ENCODE peak calls at places on chromosome 20, in four cellular contexts. F, H, T and O are unnamed samples. For H3K4me1 and H4K20me1, the result is how much of the 10 kb centered on the place peaks cover.

GRCh38 chr20:51437182-51437923 is 105.2 kb downstream of the NFATC2 start:
- DNase-seq in F (no peak), H (no peak), T (peak), O (no peak)

GRCh38 chr20:58342104-58342945 is 32.8 kb downstream of the RAB22A start:
- DNase-seq in F (no peak), H (no peak), T (no peak), O (no peak)

GRCh38 chr20:51604851-51605250 is 62.3 kb upstream of the NFATC2 start:
- DNase-seq in F (no peak), H (no peak), T (no peak), O (no peak)

GRCh38 chr20:24984963-24985640 is 7.4 kb downstream of the APMAP start:
- DNase-seq in F (no peak), H (no peak), T (no peak), O (no peak)

GRCh38 chr20:16542477-16542876 is 30.8 kb downstream of the KIF16B start:
- DNase-seq in F (no peak), H (no peak), T (no peak), O (no peak)

GRCh38 chr20:49668181-49668877 is 45.3 kb downstream of the B4GALT5 start:
- DNase-seq in F (peak), H (no peak), T (peak), O (no peak)

GRCh38 chr20:13331536-13331935 is 110.5 kb downstream of the ISM1 start:
- DNase-seq in F (no peak), H (peak), T (no peak), O (no peak)

GRCh38 chr20:23497458-23498026 is 6.6 kb downstream of the CST8 start:
- DNase-seq in F (peak), H (no peak), T (no peak), O (no peak)

GRCh38 chr20:9454781-9455180 is 59.6 kb upstream of the LAMP5 start:
- DNase-seq in F (no peak), H (no peak), T (no peak), O (no peak)

GRCh38 chr20:57907131-57908083 is 197.6 kb upstream of the PMEPA1 start:
- DNase-seq in F (no peak), H (no peak), T (peak), O (no peak)

GRCh38 chr20:25293507-25293906 is 45.6 kb downstream of the PYGB start:
- DNase-seq in F (no peak), H (no peak), T (no peak), O (no peak)

GRCh38 chr20:38204936-38205435 is 39.9 kb upstream of the TGM2 start:
- DNase-seq in F (no peak), H (no peak), T (no peak), O (no peak)

GRCh38 chr20:35344354-35344837 is 52.2 kb upstream of the FAM83C start:
- DNase-seq in F (no peak), H (peak), T (peak), O (no peak)

GRCh38 chr20:19928379-19929360 is 88.5 kb upstream of the NAA20 start:
- DNase-seq in F (no peak), H (no peak), T (no peak), O (no peak)

GRCh38 chr20:32019156-32019510 is 8.9 kb downstream of the CCM2L start:
- DNase-seq in F (no peak), H (no peak), T (peak), O (peak)

GRCh38 chr20:50613438-50614169 is 77.7 kb downstream of the RIPOR3 start:
- DNase-seq in F (no peak), H (no peak), T (no peak), O (no peak)

GRCh38 chr20:35443003-35443402 is 5.0 kb upstream of the GDF5 start:
- DNase-seq in F (no peak), H (no peak), T (no peak), O (no peak)

GRCh38 chr20:41480054-41480770 is 113.6 kb upstream of the EMILIN3 start:
- DNase-seq in F (no peak), H (no peak), T (no peak), O (no peak)

GRCh38 chr20:24376523-24377085 is 92.8 kb upstream of the SYNDIG1 start:
- DNase-seq in F (no peak), H (no peak), T (no peak), O (no peak)

GRCh38 chr20:58569211-58570125 is 54.3 kb upstream of the APCDD1L start:
- DNase-seq in F (no peak), H (no peak), T (no peak), O (no peak)

GRCh38 chr20:49575551-49576060 is 7.7 kb upstream of the PTGIS start:
- DNase-seq in F (no peak), H (no peak), T (no peak), O (no peak)

GRCh38 chr20:37564388-37565133 is 36.9 kb upstream of the BLCAP start:
- DNase-seq in F (no peak), H (peak), T (peak), O (peak)

GRCh38 chr20:47309806-47310426 is 46.6 kb downstream of the ZMYND8 start:
- DNase-seq in F (no peak), H (no peak), T (no peak), O (peak)

GRCh38 chr20:21089421-21089820 is 16.7 kb downstream of the LINC00237 start:
- DNase-seq in F (no peak), H (peak), T (no peak), O (no peak)

GRCh38 chr20:54090230-54091119 is 20.1 kb upstream of the BCAS1 start:
- DNase-seq in F (no peak), H (no peak), T (no peak), O (no peak)

GRCh38 chr20:56014998-56015397 is 9.7 kb upstream of the CBLN4 start:
- DNase-seq in F (no peak), H (no peak), T (no peak), O (no peak)

GRCh38 chr20:48339986-48340884 is 487.6 kb downstream of the PREX1 start:
- DNase-seq in F (no peak), H (no peak), T (no peak), O (no peak)

GRCh38 chr20:46458891-46459750 is 52.7 kb upstream of the ELMO2 start:
- DNase-seq in F (peak), H (no peak), T (no peak), O (peak)

GRCh38 chr20:55143605-55144004 is 668.2 kb downstream of the DOK5 start:
- DNase-seq in F (no peak), H (no peak), T (no peak), O (no peak)

GRCh38 chr20:56445540-56445939 is 22.9 kb upstream of the RTF2 start:
- DNase-seq in F (no peak), H (no peak), T (no peak), O (no peak)

GRCh38 chr20:62215020-62215990 is 4.8 kb downstream of the HRH3 start:
- DNase-seq in F (no peak), H (no peak), T (no peak), O (no peak)

GRCh38 chr20:62141397-62142251 is 1.6 kb downstream of the PSMA7 start:
- DNase-seq in F (no peak), H (peak), T (peak), O (peak)

GRCh38 chr20:46044896-46045295 is 15.9 kb downstream of the SLC12A5 start:
- DNase-seq in F (no peak), H (no peak), T (no peak), O (no peak)

GRCh38 chr20:53943522-53944291 is 126.7 kb downstream of the BCAS1 start:
- DNase-seq in F (no peak), H (peak), T (peak), O (peak)

GRCh38 chr20:58019850-58020625 is 208.4 kb downstream of the ANKRD60 start:
- DNase-seq in F (no peak), H (no peak), T (no peak), O (no peak)

GRCh38 chr20:58078741-58079522 is 149.5 kb downstream of the ANKRD60 start:
- DNase-seq in F (no peak), H (no peak), T (no peak), O (no peak)

DNA sequence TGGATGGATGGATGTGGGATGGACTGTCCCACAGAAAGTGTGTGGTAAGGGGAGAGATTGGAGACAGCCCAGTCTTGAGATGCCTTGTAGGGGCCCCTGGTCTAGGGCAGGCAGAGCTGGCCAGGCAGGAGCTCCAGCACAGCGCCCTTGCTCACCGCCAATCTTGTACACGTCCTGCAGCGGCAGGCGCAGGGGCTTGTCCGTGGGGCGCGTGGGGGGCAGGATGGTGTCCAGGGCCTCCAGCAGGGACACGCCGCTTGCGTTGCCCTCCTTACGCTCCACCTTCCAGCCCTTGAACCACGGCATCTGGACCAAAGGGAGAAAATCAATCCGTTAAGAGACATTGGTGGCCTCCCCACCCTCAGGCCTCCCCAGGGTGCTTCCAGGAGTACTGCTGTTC is 5.9 kb downstream of the EEF1A2 start:
- DNase-seq in F (no peak), H (no peak), T (no peak), O (no peak)
- TF ChIP-seq JUNB in F (no peak), H (no peak), T (no peak), O (no peak)

DNA sequence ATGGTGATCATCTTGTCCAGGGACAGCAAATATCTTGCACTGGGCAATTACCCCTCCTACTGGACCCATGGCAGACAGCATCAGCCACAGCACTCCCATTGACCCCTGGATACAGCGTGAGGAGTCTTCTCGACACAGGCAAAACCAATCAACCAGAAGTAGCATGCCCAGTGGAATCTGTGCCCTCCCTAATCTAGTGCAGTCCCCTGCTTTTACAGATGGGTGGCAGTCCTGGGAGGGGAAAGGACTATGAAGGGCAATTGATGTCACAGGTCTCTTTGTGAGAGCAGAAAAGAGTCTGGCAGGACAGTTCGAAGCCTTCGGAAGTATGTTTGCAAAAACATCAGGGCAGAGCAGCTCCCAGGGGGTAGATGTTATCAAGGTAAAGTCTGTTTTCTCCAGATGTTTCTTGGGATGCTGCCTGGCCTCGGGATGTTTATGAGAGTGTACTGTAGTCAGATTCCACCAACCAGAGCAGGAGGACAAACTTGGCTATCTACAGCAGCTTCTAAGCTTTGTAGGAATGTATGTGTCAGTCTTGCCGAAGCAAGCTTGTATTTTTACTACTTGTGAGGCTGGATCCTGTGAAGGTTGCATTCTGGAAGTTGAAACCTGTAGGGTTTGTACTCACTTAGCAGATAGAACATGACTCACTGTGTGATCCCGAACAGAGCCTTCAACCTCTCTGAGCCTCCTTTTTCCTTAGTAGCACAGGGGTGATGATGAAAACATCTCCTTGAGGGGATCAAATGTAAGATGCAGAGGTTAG is 63.0 kb upstream of the MYL9 start:
- DNase-seq in F (no peak), H (no peak), T (no peak), O (no peak)
- H3K4me1 ChIP-seq in F (under half), H (under half), T (under half), O (under half)

GRCh38 chr20:43463864-43464785 is 6.4 kb downstream of the SRSF6 start:
- DNase-seq in F (no peak), H (no peak), T (no peak), O (no peak)
- H4K20me1 ChIP-seq in F (under half), H (half or more), T (under half), O (under half)

GRCh38 chr20:7741866-7742265 is 198.4 kb downstream of the HAO1 start:
- DNase-seq in F (no peak), H (no peak), T (no peak), O (no peak)
- TF ChIP-seq JUNB in F (no peak), H (no peak), T (no peak), O (no peak)

GRCh38 chr20:5662769-5663168 is 87.4 kb upstream of the SHLD1 start:
- DNase-seq in F (no peak), H (no peak), T (no peak), O (no peak)
- H3K4me1 ChIP-seq in F (under half), H (under half), T (under half), O (under half)